ENCODE peak calls at places on chromosomes 12 and 14, in six cellular contexts. T, W, A, Z, I and U are unnamed samples.
A peak's percentile ranks its signal among the peaks of the same experiment; 100 is the strongest.

GRCh38 chr12:131142891-131143637 is 189.4 kb downstream of the ADGRD1 start:
- DNase-seq in T (no peak), W (no peak), A (no peak), Z (no peak), I (no peak), U (no peak)

GRCh38 chr12:87848248-87848868 is 180.8 kb downstream of the C12orf50 start:
- DNase-seq in T (no peak), W (peak; percentile 69), A (no peak), Z (no peak), I (peak; percentile 66), U (no peak)

GRCh38 chr14:95515080-95515489 is 1.4 kb downstream of the SYNE3 start:
- DNase-seq in T (no peak), W (no peak), A (no peak), Z (no peak), I (no peak), U (no peak)

GRCh38 chr12:57178213-57178612 is 30.8 kb upstream of the LRP1-AS start:
- DNase-seq in T (no peak), W (no peak), A (no peak), Z (no peak), I (no peak), U (no peak)

GRCh38 chr14:73723799-73724621 is 9.8 kb upstream of the PNMA1 start:
- DNase-seq in T (no peak), W (peak; percentile 91), A (peak; percentile 5), Z (peak; percentile 81), I (no peak), U (peak; percentile 61)

GRCh38 chr14:65286443-65286842 is 126.1 kb upstream of the FUT8 start:
- DNase-seq in T (no peak), W (peak; percentile 35), A (no peak), Z (no peak), I (no peak), U (peak; percentile 34)

GRCh38 chr14:95498622-95499353 is 17.7 kb downstream of the SYNE3 start:
- DNase-seq in T (no peak), W (no peak), A (no peak), Z (no peak), I (peak; percentile 65), U (no peak)

GRCh38 chr14:29637406-29637805 is 290.2 kb downstream of the PRKD1 start:
- DNase-seq in T (no peak), W (peak; percentile 56), A (no peak), Z (peak; percentile 69), I (peak; percentile 85), U (no peak)

GRCh38 chr12:54853933-54854538 is at the start of gene MUCL1:
- DNase-seq in T (peak; percentile 37), W (peak; percentile 69), A (peak; percentile 5), Z (peak; percentile 20), I (peak; percentile 89), U (no peak)

GRCh38 chr14:62087191-62087590 is 325.0 kb downstream of the SNAPC1 start:
- DNase-seq in T (no peak), W (no peak), A (no peak), Z (no peak), I (no peak), U (no peak)

GRCh38 chr12:47033797-47034555 is 45.4 kb upstream of the PCED1B start:
- DNase-seq in T (no peak), W (no peak), A (no peak), Z (no peak), I (no peak), U (no peak)

GRCh38 chr14:50000215-50001145 is 107.6 kb downstream of the ARF6 start:
- DNase-seq in T (no peak), W (peak; percentile 88), A (peak; percentile 38), Z (peak; percentile 60), I (no peak), U (no peak)